ENCODE peak calls at places on chromosome 4, in four cellular contexts. H, P, E and O are unnamed samples.

GRCh38 chr4:54104907-54105306 is 4.9 kb downstream of the GSX2 start:
- DNase-seq in P (no peak), E (no peak), H (no peak), O (no peak)

GRCh38 chr4:183773790-183774189 is 114.7 kb downstream of the TRAPPC11 start:
- DNase-seq in H (no peak), E (no peak), P (no peak), O (no peak)

GRCh38 chr4:11338990-11339782 is 89.5 kb downstream of the HS3ST1 start:
- DNase-seq in P (no peak), H (no peak), E (no peak), O (no peak)

GRCh38 chr4:48340276-48340904 is 939 bp upstream of the SLAIN2 start:
- DNase-seq in E (peak), P (no peak), H (peak), O (no peak)

GRCh38 chr4:982814-983213 is 4.0 kb upstream of the IDUA start:
- DNase-seq in H (no peak), E (no peak), P (no peak), O (no peak)

GRCh38 chr4:152109585-152110509 is 349.0 kb upstream of the GATB start:
- DNase-seq in E (no peak), P (no peak), H (no peak), O (no peak)

GRCh38 chr4:32985256-32985655 is 2265.1 kb downstream of the PCDH7 start:
- DNase-seq in P (no peak), E (no peak), H (no peak), O (no peak)

GRCh38 chr4:42268824-42269223 is 116.4 kb upstream of the BEND4 start:
- DNase-seq in P (no peak), H (no peak), E (no peak), O (no peak)

GRCh38 chr4:40322853-40323252 is 12.3 kb upstream of the CHRNA9 start:
- DNase-seq in P (no peak), H (no peak), E (no peak), O (no peak)

GRCh38 chr4:15011166-15011565 is 8.9 kb downstream of the CPEB2 start:
- DNase-seq in H (no peak), E (no peak), P (no peak), O (no peak)

DNA sequence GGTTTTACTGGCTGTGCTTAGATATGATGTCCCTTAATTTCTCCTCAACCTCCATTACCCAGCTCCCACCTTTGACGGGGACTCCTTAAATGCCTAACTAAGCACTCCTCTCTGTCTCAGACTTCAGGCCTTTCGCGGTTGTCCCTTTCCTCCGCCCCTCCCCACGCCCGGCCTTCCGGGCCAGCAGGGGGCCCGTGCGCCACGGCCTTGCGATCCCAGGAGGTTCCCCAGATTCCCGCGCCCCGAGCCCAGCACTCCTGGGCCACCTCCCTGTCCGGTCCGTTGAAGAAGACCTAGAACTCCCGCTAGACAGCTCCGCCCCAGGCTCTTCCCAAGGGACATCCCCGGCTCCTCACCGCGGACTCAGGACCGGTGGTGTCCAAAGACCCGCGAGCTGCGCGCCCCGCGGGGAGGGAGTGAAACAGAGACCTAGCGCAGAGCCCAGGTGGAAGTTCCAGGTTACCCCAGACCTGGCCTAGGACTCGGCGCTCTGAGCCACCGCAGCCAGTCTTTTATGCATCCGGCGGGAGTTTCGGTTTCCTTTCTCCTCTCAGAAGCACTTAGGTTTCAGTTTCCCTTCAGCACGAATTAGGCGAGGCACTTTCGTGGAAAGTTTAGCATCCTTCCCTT is at the start of gene DDX60:
- DNase-seq in H (peak), P (peak), E (peak), O (peak)
- TF ChIP-seq POLR2A in H (peak), P (peak), E (peak), O (no peak)

GRCh38 chr4:181582595-181582994 is 660.6 kb upstream of the TENM3 start:
- DNase-seq in P (no peak), H (no peak), E (no peak), O (no peak)

DNA sequence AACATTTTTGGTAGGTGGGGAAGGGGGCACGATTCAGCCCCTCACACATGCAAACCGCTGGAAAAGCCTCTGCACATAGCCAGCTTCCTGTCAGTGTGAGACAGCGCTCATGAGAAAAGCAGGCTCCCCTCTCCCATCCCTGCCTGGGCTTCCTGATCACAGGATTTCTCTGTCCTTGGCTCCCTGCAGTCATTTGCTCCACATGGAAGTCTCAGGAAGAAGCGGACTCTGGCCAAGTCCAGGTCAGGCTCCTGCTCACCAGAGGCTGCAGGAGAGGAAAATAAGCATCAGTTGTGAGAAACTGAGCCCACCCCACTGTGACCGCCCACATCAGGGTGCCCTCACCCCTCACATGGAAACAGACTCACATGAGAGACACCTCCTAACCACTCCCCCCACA is 664.3 kb upstream of the TENM3 start:
- DNase-seq in E (no peak), P (no peak), H (no peak), O (no peak)
- H3K4me3 ChIP-seq in E (no peak), P (no peak), H (no peak), O (no peak)

DNA sequence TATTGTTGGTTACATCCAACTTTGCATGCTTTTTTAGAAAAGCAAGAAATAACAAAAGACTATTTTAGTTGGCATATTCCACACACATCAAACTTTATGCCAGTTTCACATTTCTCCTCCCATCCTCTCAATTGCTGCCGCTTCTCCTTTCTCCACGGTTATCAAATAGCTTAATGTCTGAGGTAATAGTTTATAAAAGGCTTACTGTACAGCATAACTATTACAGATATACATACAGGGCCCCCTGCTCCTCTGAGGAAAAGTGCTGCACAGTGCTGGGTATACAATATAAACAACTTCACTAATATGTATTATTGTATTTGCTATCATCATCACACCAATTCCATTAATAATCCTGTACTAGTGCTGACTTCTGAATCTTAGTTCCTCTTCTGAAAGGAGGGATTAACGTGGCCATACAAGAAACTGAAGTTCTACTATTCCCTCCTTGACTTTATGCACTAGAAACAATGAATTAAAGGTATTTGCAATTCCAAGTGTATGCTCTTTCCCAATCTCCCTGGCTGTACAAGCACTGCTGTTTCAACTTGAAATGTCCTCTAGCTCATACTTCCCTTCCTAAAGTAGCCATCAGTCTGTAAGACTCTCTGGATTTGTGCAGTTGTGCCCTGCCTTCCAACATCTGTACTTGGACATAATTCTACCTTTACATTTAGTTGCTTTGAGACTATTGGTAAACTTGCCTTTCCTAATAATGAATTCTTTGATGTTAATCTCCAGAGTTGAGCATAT is 2.5 kb downstream of the CCNI start:
- DNase-seq in E (no peak), H (no peak), P (no peak), O (no peak)
- TF ChIP-seq POLR2A in E (no peak), H (no peak), P (no peak), O (no peak)

DNA sequence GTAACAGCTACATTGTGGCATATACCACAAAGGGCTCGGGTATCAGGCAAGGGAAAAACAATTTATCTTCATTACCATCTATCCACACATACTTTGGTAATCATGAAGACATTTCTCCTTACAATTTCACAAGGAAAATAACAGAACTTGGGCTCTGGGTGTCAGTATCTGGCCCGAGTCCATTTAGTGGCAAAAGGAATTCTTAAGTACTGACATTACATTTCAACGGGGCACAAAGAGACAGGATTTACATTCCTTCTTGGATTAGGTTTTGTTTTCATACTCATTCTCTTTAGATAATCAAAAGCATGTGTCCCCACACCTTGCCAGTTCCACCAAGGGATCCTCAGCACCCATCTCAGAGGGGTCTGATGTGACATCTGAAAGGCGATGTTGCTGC is 118.4 kb downstream of the PALLD start:
- DNase-seq in E (no peak), P (no peak), H (no peak), O (no peak)
- H3K4me3 ChIP-seq in E (no peak), P (no peak), H (no peak), O (no peak)

DNA sequence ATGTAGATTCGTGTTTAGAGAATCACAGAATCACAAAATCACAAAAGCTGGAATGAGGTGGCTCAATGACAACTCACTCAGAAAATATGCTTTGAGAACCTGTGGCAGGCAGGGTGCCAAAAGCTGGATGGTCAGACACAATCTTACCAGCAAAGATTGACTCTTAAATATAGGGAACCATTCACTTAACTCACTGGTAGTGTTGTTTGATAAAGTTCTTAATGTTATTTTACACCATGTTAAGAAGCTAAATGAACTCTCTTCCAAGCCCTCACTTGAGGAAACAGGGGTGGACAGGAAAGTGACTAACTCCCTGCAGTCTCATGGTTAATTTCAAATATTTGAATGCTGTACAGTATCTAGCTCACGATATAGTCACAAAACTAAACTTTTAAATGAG is 5.7 kb upstream of the SCOC start:
- DNase-seq in P (no peak), H (no peak), E (no peak), O (no peak)
- TF ChIP-seq POLR2A in P (no peak), H (no peak), E (no peak), O (no peak)

DNA sequence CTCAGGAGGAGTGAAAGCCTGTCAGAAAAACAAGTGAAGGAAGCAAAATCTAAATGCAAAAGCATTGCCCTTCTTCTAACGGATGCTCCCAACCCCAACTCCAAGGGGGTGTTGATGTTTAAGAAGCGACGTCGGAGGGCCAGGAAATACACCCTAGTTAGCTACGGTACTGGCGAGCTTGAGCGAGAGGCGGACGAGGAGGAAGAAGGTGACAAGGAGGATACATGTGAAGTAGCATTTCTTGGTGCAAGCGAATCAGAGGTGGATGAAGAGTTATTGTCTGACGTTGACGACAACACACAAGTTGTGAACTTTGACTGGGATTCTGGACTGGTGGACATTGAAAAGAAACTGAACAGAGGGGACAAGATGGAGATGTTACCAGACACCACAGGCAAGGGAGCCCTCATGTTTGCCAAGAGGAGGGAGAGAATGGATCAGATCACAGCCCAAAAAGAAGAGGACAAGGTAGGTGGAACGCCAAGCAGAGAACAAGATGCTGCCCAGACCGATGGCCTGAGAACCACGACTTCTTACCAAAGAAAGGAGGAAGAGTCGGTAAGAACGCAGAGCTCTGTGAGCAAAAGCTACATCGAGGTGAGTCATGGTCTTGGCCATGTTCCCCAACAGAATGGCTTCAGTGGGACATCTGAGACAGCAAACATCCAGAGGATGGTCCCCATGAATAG is 105.6 kb upstream of the MYOZ2 start:
- DNase-seq in P (no peak), H (no peak), E (no peak), O (no peak)
- H3K4me3 ChIP-seq in P (no peak), H (no peak), E (no peak), O (peak)

DNA sequence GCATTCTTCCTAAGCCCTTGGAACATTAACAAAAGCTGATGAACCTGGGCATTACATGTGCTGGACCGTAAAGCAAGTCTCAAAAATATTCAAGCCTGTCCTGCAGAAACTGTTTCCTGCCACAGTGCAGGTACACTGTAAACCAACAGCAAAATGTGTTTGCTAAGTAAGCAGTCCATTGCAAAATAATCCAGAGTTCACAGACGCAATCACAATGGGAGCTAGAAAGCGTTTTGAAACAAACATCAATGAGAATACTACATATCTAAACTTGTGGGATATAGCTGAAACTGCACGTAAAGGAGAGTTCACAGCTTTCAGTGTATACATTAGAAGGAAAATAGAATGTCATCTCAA is 61.6 kb downstream of the RGS12 start:
- DNase-seq in P (no peak), E (no peak), H (no peak), O (no peak)
- TF ChIP-seq POLR2A in P (no peak), E (no peak), H (no peak), O (no peak)

DNA sequence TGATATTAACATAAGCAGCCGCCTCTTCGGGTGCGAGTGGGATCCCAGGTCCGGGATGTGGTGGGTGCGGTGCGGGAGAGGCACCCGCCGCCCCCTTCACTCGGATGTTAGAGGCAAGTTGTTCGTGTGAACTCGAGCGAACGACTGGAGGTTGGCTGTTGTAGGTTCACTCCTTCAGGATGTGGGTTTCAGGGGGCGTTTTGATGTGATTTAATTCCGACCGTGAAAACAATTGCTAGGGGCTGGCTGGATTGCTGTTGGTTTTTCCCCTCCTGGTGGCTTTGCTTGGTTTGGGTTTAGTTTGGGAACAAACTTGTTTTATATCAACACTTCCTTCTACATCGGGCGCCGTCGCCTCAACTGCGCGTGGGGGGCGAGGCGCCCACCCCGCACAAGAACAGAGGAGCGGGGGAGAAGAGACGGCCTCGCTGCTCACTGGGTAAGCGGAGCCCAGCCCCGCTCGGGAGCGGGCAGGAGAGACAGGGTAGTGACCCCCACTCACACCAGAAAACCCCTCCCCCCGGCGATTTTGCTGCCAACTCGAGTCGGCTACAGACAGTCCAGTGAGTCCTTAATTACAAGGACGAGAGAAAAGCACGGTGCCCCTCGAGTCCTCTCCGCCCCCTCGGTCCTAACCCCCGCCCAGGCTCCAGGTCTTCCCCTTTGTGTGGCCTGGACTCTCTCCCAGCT is 3.0 kb upstream of the LEF1 start:
- DNase-seq in P (no peak), H (no peak), E (no peak), O (no peak)
- H3K4me3 ChIP-seq in P (peak), H (no peak), E (no peak), O (peak)

GRCh38 chr4:113467581-113467980 is 294.0 kb downstream of the CAMK2D start:
- DNase-seq in E (peak), P (no peak), H (no peak), O (no peak)

GRCh38 chr4:113471141-113471860 is 290.2 kb downstream of the CAMK2D start:
- DNase-seq in H (no peak), E (no peak), P (no peak), O (no peak)

GRCh38 chr4:113469023-113469390 is 292.5 kb downstream of the CAMK2D start:
- DNase-seq in H (no peak), E (no peak), P (no peak), O (no peak)

GRCh38 chr4:113469926-113470325 is 291.6 kb downstream of the CAMK2D start:
- DNase-seq in E (no peak), H (no peak), P (no peak), O (no peak)

GRCh38 chr4:113468165-113469022 is 293.1 kb downstream of the CAMK2D start:
- DNase-seq in P (no peak), E (peak), H (peak), O (peak)
- TF ChIP-seq POLR2A in P (no peak), E (no peak), H (peak), O (no peak)

DNA sequence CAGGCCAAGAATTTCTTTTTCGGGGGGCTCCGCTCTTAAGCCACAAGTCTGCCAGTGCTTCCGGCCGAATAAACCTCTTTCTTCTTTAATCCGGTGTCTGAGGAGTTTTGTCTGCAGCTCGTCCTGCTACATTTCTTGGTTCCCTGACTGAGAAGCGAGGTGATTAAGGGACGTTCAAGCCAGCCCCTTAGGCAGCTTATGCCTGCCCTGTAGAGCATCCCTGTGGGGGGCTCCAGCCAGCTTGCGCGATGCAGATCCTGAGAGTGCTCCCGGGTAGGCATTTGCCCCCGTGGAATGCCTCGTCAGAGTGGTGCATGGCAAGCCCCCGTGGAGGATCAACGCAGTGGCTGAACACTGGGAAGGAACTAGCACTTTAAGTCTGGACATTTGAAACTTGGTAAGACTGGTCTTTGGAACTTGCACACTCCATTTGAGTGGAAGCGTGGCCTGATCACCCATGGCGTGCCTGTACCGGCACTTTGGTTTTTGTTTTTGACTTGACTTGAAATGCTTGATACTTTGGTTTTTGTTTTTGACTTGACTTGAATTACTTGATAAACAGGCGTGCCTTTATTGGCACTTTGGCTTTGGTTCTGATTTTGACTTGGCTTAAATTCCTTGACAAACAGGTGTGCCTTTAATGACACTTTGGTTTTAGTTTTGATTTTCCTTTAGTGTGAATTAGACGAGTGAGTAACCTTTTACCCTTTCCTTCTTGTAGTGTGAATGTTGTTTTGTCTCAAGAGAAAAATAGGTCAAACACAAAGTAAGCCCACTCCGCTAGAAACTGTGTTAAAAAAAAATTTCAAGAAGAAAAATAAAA is 6.1 kb downstream of the ACOX3 start:
- DNase-seq in E (no peak), H (no peak), P (no peak), O (no peak)
- H3K4me3 ChIP-seq in E (no peak), H (no peak), P (peak), O (no peak)